ENCODE peak calls at places on chromosomes 6 and 20, in five cellular contexts. W is mesendoderm; R is body of pancreas; J is CD8-positive, alpha-beta memory T cell; E is IMR-90. H is an unnamed sample. For H3K27me3, the result is how much of the 10 kb centered on the place peaks cover.

GRCh38 chr6:119978274-119978889 is 628.8 kb upstream of the MAN1A1 start:
- DNase-seq in W (peak), R (peak), J (no peak), E (peak), H (peak)

GRCh38 chr6:53042112-53042511 is 23.1 kb upstream of the FBXO9 start:
- DNase-seq in W (no peak), R (no peak), J (no peak), E (peak), H (no peak)

GRCh38 chr6:87916446-87916845 is 131.2 kb upstream of the SPACA1 start:
- DNase-seq in W (peak), R (no peak), J (no peak), E (no peak), H (no peak)

GRCh38 chr6:35185302-35185681 is 28.5 kb upstream of the SCUBE3 start:
- DNase-seq in W (no peak), R (no peak), J (no peak), E (peak), H (peak)

GRCh38 chr6:18488526-18489270 is 101.5 kb downstream of the RNF144B start:
- DNase-seq in W (no peak), R (no peak), J (no peak), E (peak), H (no peak)

GRCh38 chr20:9035129-9035528 is 33.8 kb upstream of the PLCB4 start:
- DNase-seq in W (peak), R (no peak), J (no peak), E (peak), H (peak)

GRCh38 chr6:107711412-107711811 is 112.7 kb downstream of the SCML4 start:
- DNase-seq in W (no peak), R (no peak), J (no peak), E (peak), H (no peak)

GRCh38 chr6:169445227-169445626 is 191.6 kb upstream of the THBS2 start:
- DNase-seq in W (peak), R (no peak), J (no peak), E (no peak), H (no peak)

GRCh38 chr6:105459884-105460283 is 57.0 kb upstream of the PREP start:
- DNase-seq in W (no peak), R (no peak), J (no peak), E (peak), H (peak)

GRCh38 chr20:51910202-51911050 is 108.1 kb upstream of the SALL4 start:
- DNase-seq in W (peak), R (no peak), J (no peak), E (peak), H (no peak)

GRCh38 chr20:49668181-49668877 is 45.3 kb downstream of the B4GALT5 start:
- DNase-seq in W (no peak), R (no peak), J (peak), E (no peak), H (no peak)

GRCh38 chr6:36313628-36313895 is 23.1 kb downstream of the BNIP5 start:
- DNase-seq in W (no peak), R (no peak), J (no peak), E (no peak), H (no peak)
- H3K27me3 ChIP-seq in W (under half), R (under half), J (under half), E (half or more), H (under half)

GRCh38 chr6:45420909-45421699 is 43.4 kb upstream of the SUPT3H start:
- DNase-seq in W (peak), R (no peak), J (no peak), E (no peak), H (no peak)
- H3K27me3 ChIP-seq in W (under half), R (under half), J (under half), E (under half), H (half or more)

DNA sequence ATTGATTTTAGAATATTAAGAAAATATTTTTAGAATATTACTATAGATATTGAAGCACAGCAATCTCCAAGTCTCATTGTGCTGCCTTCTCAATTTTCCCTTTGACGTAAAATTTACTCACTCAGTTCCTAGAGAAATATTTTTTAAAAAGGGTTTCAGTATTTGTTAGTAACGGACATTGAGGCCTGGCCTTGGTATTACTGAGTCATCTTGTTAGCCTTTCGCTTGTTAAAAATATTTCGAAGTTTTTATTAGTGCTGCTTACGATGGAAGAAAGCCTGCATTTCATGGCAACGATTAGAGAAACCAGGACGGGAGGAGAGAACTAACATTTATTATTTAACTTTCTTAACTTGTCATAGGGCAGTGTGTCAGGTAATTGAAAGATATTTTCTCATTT is 82.2 kb downstream of the TIAM2 start:
- DNase-seq in W (no peak), R (no peak), J (no peak), E (no peak), H (no peak)
- H3K27me3 ChIP-seq in W (under half), R (under half), J (under half), E (under half), H (under half)

GRCh38 chr20:58753267-58753928 is 60.8 kb downstream of the NPEPL1 start:
- DNase-seq in W (no peak), R (no peak), J (no peak), E (no peak), H (no peak)

GRCh38 chr20:58753929-58754551 is 61.4 kb downstream of the NPEPL1 start:
- DNase-seq in W (no peak), R (no peak), J (no peak), E (no peak), H (no peak)

GRCh38 chr20:58755751-58756524 is 63.3 kb downstream of the NPEPL1 start:
- DNase-seq in W (no peak), R (no peak), J (no peak), E (no peak), H (no peak)

GRCh38 chr20:58754584-58754983 is 62.0 kb downstream of the NPEPL1 start:
- DNase-seq in W (no peak), R (no peak), J (no peak), E (no peak), H (no peak)

DNA sequence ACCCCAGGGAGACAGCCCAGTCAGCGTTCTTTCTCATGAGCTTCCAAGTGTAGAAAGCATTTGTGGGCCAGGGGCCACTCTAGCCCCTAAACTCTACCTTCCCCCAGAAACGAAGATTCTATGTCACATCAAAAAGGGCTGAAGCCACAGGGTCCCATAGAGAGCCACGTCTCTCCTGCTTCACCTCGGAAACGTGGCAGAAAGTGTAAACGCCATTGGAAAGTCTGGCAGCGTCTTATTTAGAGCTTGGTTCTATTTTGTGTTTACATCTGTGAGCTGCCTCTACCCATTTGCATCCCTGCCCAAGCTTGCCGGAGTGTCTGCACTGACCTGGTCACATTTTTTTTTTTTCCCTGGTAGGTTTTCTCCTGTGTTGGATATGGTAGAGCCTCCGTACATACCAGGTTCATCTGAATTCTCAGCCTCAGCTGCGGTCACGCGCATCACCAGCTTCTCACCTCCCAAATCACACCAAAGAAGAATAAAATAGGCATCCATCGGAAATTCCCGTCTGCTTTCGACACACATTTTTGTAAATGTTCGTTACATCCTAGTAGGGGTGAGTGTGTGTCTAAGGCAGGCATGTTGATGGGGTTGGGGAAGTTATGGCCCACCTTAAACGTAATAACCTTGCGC is 62.6 kb downstream of the NPEPL1 start:
- DNase-seq in W (no peak), R (no peak), J (no peak), E (no peak), H (no peak)
- H3K27me3 ChIP-seq in W (under half), R (under half), J (under half), E (under half), H (under half)

GRCh38 chr20:25858495-25859425 is 162.1 kb upstream of the ZNF337 start:
- DNase-seq in W (no peak), R (no peak), J (no peak), E (no peak), H (no peak)
- H3K27me3 ChIP-seq in W (under half), R (under half), J (under half), E (under half), H (under half)

GRCh38 chr6:28568515-28569108 is 42.9 kb downstream of the GPX5 start:
- DNase-seq in W (no peak), R (no peak), J (no peak), E (no peak), H (no peak)

GRCh38 chr6:28569748-28570147 is 44.1 kb downstream of the GPX5 start:
- DNase-seq in W (no peak), R (no peak), J (no peak), E (no peak), H (no peak)

GRCh38 chr6:28567506-28567905 is 41.8 kb downstream of the GPX5 start:
- DNase-seq in W (no peak), R (no peak), J (no peak), E (no peak), H (no peak)

GRCh38 chr6:28565823-28566526 is 40.3 kb downstream of the GPX5 start:
- DNase-seq in W (no peak), R (no peak), J (no peak), E (no peak), H (no peak)

DNA sequence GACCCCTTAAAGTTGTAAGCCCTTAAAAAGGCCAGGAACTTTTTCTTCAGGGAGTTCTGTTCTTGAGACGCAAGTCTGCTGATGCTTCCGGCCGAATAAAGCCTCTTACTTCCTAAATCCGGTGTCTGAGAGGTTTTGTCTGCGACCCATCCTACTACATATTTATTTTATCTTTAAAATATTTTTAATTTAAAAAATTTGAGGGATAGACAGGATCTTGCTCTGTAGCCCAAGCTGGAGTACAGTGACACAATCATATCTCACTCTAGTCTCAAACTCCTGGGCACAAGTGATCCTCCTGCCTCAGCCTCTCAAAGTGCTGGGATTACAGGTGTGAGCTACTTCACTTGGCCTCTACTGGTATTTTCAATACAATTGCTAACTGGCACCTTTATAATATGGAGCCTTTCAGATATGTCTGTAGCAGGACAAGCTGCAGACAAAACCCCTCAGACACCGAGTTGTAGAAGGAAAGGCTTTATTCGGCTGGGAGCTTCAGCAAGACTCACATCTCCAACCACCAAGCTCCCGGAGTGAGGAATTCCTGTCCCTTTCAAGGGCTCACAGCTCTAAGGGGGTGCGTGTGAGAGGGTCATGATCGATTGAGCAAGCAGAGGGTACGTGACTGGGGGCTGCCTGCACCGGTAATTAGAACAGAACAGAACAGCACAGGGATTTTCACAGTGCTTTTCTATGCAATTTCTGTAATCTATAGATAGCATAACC is 41.0 kb downstream of the GPX5 start:
- DNase-seq in W (no peak), R (no peak), J (no peak), E (no peak), H (no peak)
- H3K27me3 ChIP-seq in W (under half), R (under half), J (under half), E (under half), H (under half)

DNA sequence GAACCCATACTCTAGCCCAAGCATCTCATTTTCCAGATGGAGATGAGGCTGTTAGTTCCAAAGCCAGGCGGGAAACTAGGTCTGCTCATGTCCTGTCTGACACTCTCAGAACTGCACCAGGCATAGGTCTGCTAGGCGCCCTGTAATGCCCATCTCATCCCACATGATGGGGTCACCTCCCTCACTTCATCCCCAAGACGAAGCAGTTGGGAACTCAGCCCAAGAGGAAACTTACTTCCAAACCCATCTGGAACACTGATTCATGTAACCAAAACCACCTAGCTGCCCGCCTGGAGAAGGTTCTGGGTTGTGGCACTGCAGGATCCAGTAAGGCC is 119.4 kb upstream of the PRND start:
- DNase-seq in W (no peak), R (no peak), J (no peak), E (peak), H (no peak)
- H3K27me3 ChIP-seq in W (under half), R (under half), J (under half), E (under half), H (under half)

GRCh38 chr6:68639211-68639610 is 4.1 kb downstream of the ADGRB3 start:
- DNase-seq in W (no peak), R (no peak), J (no peak), E (no peak), H (no peak)
- H3K27me3 ChIP-seq in W (under half), R (under half), J (under half), E (under half), H (half or more)

GRCh38 chr20:46200582-46201570 is 82.8 kb downstream of the CD40 start:
- DNase-seq in W (no peak), R (no peak), J (no peak), E (no peak), H (no peak)
- H3K27me3 ChIP-seq in W (under half), R (under half), J (under half), E (under half), H (under half)

DNA sequence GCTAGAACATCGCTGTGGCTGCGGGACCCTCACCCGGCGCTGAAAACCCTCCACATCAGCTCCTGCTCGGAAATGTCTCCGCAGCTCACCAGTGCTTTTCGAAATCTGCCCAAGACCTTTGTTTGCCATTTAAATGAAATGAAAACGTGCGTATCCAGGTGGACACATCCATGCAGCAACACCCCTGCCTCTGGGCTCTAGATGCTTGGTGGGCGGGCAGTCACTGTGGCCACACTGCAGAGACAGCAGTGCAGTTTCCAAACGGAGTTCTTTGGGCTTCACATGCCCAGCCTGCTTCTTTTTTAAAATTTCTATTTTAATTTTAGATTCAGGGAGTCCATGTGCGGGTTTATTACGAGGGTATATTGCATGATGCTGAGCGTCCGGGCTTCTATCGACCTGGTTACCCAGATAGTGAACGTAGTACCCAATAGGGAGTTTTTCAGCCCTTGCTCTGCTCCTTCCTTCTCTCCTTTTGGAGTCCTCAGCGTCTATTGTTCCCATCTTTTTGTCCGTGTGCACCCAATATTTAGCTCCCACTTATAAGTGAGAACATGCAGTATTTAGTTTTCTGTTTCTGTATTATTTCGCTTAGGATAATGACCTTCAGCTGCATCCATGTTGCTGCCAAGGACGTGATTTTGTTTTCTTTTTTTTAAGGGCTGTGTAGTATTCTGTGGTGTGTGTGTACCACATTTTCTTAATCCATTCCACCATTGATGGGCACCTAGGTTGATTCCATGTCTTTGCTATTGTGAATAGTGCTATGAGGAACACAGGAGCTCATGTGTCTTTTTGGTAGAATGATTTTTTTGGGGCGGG is 4.8 kb upstream of the TUBB2B start:
- DNase-seq in W (no peak), R (no peak), J (no peak), E (no peak), H (no peak)
- H3K27me3 ChIP-seq in W (under half), R (under half), J (half or more), E (under half), H (half or more)

H was measured in cardiac muscle cell.